ENCODE peak calls at places on chromosomes 3 and 15, in eight cellular contexts. X is omental fat pad; W is HepG2; E is sciatic nerve; A is pancreas; J is PC-3; I is stimulated activated naive CD8-positive, alpha-beta T cell treated with anti-CD3 and anti-CD28 coated beads, Interleukin-15, Interleukin-2, amounts not matched to agents 100 U/mL and 50 U/mL, for 24 hours; O is activated naive CD8-positive, alpha-beta T cell treated with anti-CD3 and anti-CD28 coated beads, Interleukin-2, amount 10 ng/mL, durations not matched to agents 7 days and 5 days. C is an unnamed sample.

GRCh38 chr3:54376440-54376839 is 254.1 kb downstream of the CACNA2D3 start:
- ATAC-seq in X (peak; percentile 25), W (no peak), E (no peak), A (no peak), J (no peak), I (no peak), O (no peak), C (no peak)

GRCh38 chr3:161793194-161793825 is 296.7 kb downstream of the OTOL1 start:
- ATAC-seq in X (no peak), W (no peak), E (no peak), A (no peak), J (peak; percentile 46), I (no peak), O (no peak), C (no peak)

GRCh38 chr15:87610366-87610765 is 646.2 kb downstream of the NTRK3 start:
- ATAC-seq in X (no peak), W (no peak), E (no peak), A (no peak), J (no peak), I (no peak), O (no peak), C (no peak)

GRCh38 chr3:89983449-89983848 is 876.0 kb downstream of the EPHA3 start:
- ATAC-seq in X (no peak), W (no peak), E (no peak), A (no peak), J (no peak), I (no peak), O (no peak), C (no peak)

GRCh38 chr3:4950351-4950784 is 28.9 kb upstream of the BHLHE40 start:
- ATAC-seq in X (no peak), W (no peak), E (peak; percentile 69), A (no peak), J (no peak), I (no peak), O (no peak), C (no peak)

GRCh38 chr3:88059380-88060160 is 515 bp downstream of the ZNF654 start:
- ATAC-seq in X (peak; percentile 36), W (peak; percentile 48), E (peak; percentile 3), A (peak; percentile 5), J (peak; percentile 7), I (peak; percentile 0), O (no peak), C (no peak)

GRCh38 chr15:29123171-29123570 is 146.5 kb downstream of the NSMCE3 start:
- ATAC-seq in X (no peak), W (no peak), E (no peak), A (no peak), J (no peak), I (no peak), O (no peak), C (no peak)

GRCh38 chr15:39397883-39398282 is 183.0 kb upstream of the THBS1 start:
- ATAC-seq in X (no peak), W (no peak), E (no peak), A (no peak), J (no peak), I (no peak), O (no peak), C (no peak)

GRCh38 chr3:114640126-114640525 is 346.3 kb downstream of the TIGIT start:
- ATAC-seq in X (no peak), W (no peak), E (no peak), A (no peak), J (no peak), I (no peak), O (no peak), C (no peak)

GRCh38 chr3:51709004-51709420 is 2.1 kb downstream of the GRM2 start:
- ATAC-seq in X (no peak), W (no peak), E (no peak), A (no peak), J (no peak), I (no peak), O (no peak), C (no peak)

GRCh38 chr15:70892912-70893560 is 410 bp downstream of the LRRC49 start:
- ATAC-seq in X (peak; percentile 33), W (no peak), E (peak; percentile 69), A (no peak), J (peak; percentile 54), I (no peak), O (no peak), C (peak; percentile 31)

GRCh38 chr3:194906229-194906629 is 220.5 kb downstream of the FAM43A start:
- ATAC-seq in X (no peak), W (no peak), E (no peak), A (no peak), J (peak; percentile 98), I (no peak), O (no peak), C (no peak)

GRCh38 chr15:100902436-100903190 is 16.5 kb upstream of the LRRK1 start:
- ATAC-seq in X (peak; percentile 39), W (peak; percentile 84), E (peak; percentile 95), A (peak; percentile 95), J (peak; percentile 51), I (peak; percentile 32), O (no peak), C (no peak)

GRCh38 chr15:85010472-85011209 is 29.0 kb downstream of the PDE8A start:
- ATAC-seq in X (peak; percentile 26), W (no peak), E (peak; percentile 57), A (peak; percentile 33), J (no peak), I (no peak), O (no peak), C (peak; percentile 78)

GRCh38 chr3:135503429-135504083 is 462.0 kb upstream of the PPP2R3A start:
- ATAC-seq in X (peak; percentile 62), W (peak; percentile 97), E (peak; percentile 70), A (no peak), J (peak; percentile 64), I (no peak), O (no peak), C (peak; percentile 71)

GRCh38 chr3:112752092-112752512 is 94.6 kb downstream of the CD200R1L start:
- ATAC-seq in X (no peak), W (no peak), E (no peak), A (no peak), J (no peak), I (no peak), O (no peak), C (no peak)

GRCh38 chr3:65318231-65318630 is 630.4 kb upstream of the ADAMTS9 start:
- ATAC-seq in X (no peak), W (no peak), E (no peak), A (no peak), J (no peak), I (no peak), O (no peak), C (no peak)

GRCh38 chr15:85756411-85757072 is 38.2 kb downstream of the KLHL25 start:
- ATAC-seq in X (no peak), W (no peak), E (no peak), A (no peak), J (no peak), I (no peak), O (no peak), C (no peak)

GRCh38 chr3:143658116-143658515 is 190.2 kb downstream of the SLC9A9 start:
- ATAC-seq in X (no peak), W (no peak), E (no peak), A (no peak), J (no peak), I (no peak), O (no peak), C (no peak)

GRCh38 chr3:119338749-119339148 is 44.6 kb downstream of the ARHGAP31 start:
- ATAC-seq in X (no peak), W (no peak), E (no peak), A (no peak), J (no peak), I (no peak), O (no peak), C (no peak)

GRCh38 chr3:44068753-44069152 is 172.9 kb upstream of the TOPAZ1 start:
- ATAC-seq in X (no peak), W (no peak), E (no peak), A (no peak), J (no peak), I (no peak), O (no peak), C (no peak)

GRCh38 chr3:171825222-171825828 is 15.0 kb upstream of the PLD1 start:
- ATAC-seq in X (peak; percentile 41), W (peak; percentile 18), E (peak; percentile 91), A (no peak), J (peak; percentile 16), I (no peak), O (no peak), C (no peak)

C was measured in stimulated activated memory B cell treated with anti-CD40 and anti-IgM and Interleukin-4, amounts not matched to agents 10 μg/mL and 1 μg/mL and 100 μg/mL, for 72 hours.